ENCODE peak calls at places on chromosomes 5 and 9, in four cellular contexts. Y is IMR-90; Z is dorsolateral prefrontal cortex; J is CD8-positive, alpha-beta T cell. W is an unnamed sample.

GRCh38 chr9:123420560-123421210 is 64.7 kb downstream of the CRB2 start:
- DNase-seq in Z (peak; percentile 26), J (no peak), Y (no peak), W (no peak)

GRCh38 chr9:133658442-133659431 is 22.6 kb downstream of the DBH start:
- DNase-seq in Z (no peak), Y (peak; percentile 19), J (no peak), W (no peak)

GRCh38 chr9:121599872-121600585 is 51.4 kb upstream of the DAB2IP start:
- DNase-seq in J (no peak), Y (no peak), Z (no peak), W (no peak)

GRCh38 chr9:5008206-5008605 is 23.1 kb downstream of the JAK2 start:
- DNase-seq in J (no peak), Y (peak; percentile 24), Z (no peak), W (no peak)

GRCh38 chr9:107282268-107282667 is 811 bp upstream of the RAD23B start:
- DNase-seq in Z (no peak), Y (no peak), J (peak; percentile 17), W (no peak)

GRCh38 chr9:128080218-128080617 is 12.2 kb downstream of the SLC25A25 start:
- DNase-seq in Y (no peak), J (no peak), Z (no peak), W (no peak)

GRCh38 chr9:115694991-115695390 is 458.6 kb upstream of the PAPPA start:
- DNase-seq in Y (peak; percentile 32), J (no peak), Z (no peak), W (no peak)

GRCh38 chr9:104780796-104781395 is 17.0 kb downstream of the NIPSNAP3B start:
- DNase-seq in Z (no peak), Y (peak; percentile 32), J (no peak), W (no peak)

GRCh38 chr5:72507360-72508238 is at the start of gene ZNF366:
- DNase-seq in J (no peak), Z (no peak), Y (peak; percentile 44), W (no peak)

GRCh38 chr5:168165221-168165965 is 126.1 kb upstream of the WWC1 start:
- DNase-seq in Y (no peak), J (no peak), Z (no peak), W (no peak)

GRCh38 chr9:104747565-104748358 is at the start of gene NIPSNAP3A:
- DNase-seq in J (peak; percentile 87), Z (peak; percentile 91), Y (peak; percentile 49), W (peak; percentile 88)

GRCh38 chr9:136617746-136618577 is 44.8 kb upstream of the EGFL7 start:
- DNase-seq in Y (no peak), J (no peak), Z (no peak), W (no peak)

GRCh38 chr5:139873033-139873794 is 77.6 kb downstream of the PSD2 start:
- DNase-seq in Z (no peak), Y (no peak), J (no peak), W (no peak)

GRCh38 chr5:76084496-76085285 is 1.5 kb downstream of the SV2C start:
- DNase-seq in J (no peak), Z (no peak), Y (no peak), W (no peak)

GRCh38 chr5:172321593-172321992 is 38.0 kb upstream of the UBTD2 start:
- DNase-seq in J (no peak), Z (no peak), Y (no peak), W (no peak)

GRCh38 chr5:52799358-52799982 is 11.8 kb downstream of the ITGA1 start:
- DNase-seq in J (no peak), Z (peak; percentile 45), Y (peak; percentile 79), W (no peak)

GRCh38 chr9:109320734-109321448 is at the start of gene EPB41L4B:
- DNase-seq in Y (peak; percentile 69), J (peak; percentile 85), Z (peak; percentile 86), W (no peak)

GRCh38 chr9:128607642-128608350 is 48.9 kb downstream of the DYNC2I2 start:
- DNase-seq in Z (peak; percentile 79), Y (peak; percentile 7), J (no peak), W (no peak)

GRCh38 chr9:8857330-8858249 is 1058.0 kb upstream of the DMAC1 start:
- DNase-seq in Y (no peak), Z (peak; percentile 86), J (no peak), W (peak; percentile 84)

GRCh38 chr9:75065513-75065912 is 22.4 kb downstream of the NMRK1 start:
- DNase-seq in J (no peak), Z (no peak), Y (no peak), W (no peak)

GRCh38 chr5:177303121-177303924 is at the start of the genes PRELID1 and RAB24:
- DNase-seq in Y (peak; percentile 74), J (peak; percentile 92), Z (peak; percentile 96), W (peak; percentile 89)

GRCh38 chr9:123643518-123643917 is 286.4 kb downstream of the DENND1A start:
- DNase-seq in Z (no peak), Y (no peak), J (no peak), W (no peak)

GRCh38 chr5:120446068-120446492 is 18.0 kb upstream of the PRR16 start:
- DNase-seq in Y (peak; percentile 96), Z (no peak), J (no peak), W (no peak)

GRCh38 chr5:154189256-154189818 is 1.2 kb upstream of the GALNT10 start:
- DNase-seq in Z (no peak), J (no peak), Y (no peak), W (no peak)

GRCh38 chr5:113478691-113479090 is 9.6 kb downstream of the MCC start:
- DNase-seq in Y (no peak), J (no peak), Z (no peak), W (no peak)

GRCh38 chr5:14295610-14296009 is 152.5 kb downstream of the TRIO start:
- DNase-seq in J (no peak), Z (no peak), Y (no peak), W (no peak)

GRCh38 chr5:67030289-67031069 is 166.1 kb downstream of the CD180 start:
- DNase-seq in Y (peak; percentile 27), J (no peak), Z (no peak), W (no peak)

GRCh38 chr9:136847065-136847826 is 2.0 kb upstream of the PHPT1 start:
- DNase-seq in J (no peak), Z (no peak), Y (peak; percentile 39), W (peak; percentile 31)

GRCh38 chr9:72477862-72478564 is 43.4 kb upstream of the TMC1 start:
- DNase-seq in Y (peak; percentile 76), J (no peak), Z (no peak), W (no peak)

GRCh38 chr9:114078781-114079156 is 669 bp upstream of the AMBP start:
- DNase-seq in J (no peak), Y (no peak), Z (no peak), W (no peak)

GRCh38 chr5:14580037-14581034 is 1.3 kb upstream of the OTULINL start:
- DNase-seq in J (no peak), Y (no peak), Z (no peak), W (no peak)

GRCh38 chr5:1746371-1747078 is 53.1 kb downstream of the MRPL36 start:
- DNase-seq in J (no peak), Z (no peak), Y (no peak), W (no peak)

GRCh38 chr5:40406426-40407211 is 273.1 kb upstream of the PTGER4 start:
- DNase-seq in J (no peak), Z (no peak), Y (no peak), W (no peak)

GRCh38 chr5:111961867-111962266 is 204.9 kb upstream of the NREP start:
- DNase-seq in Y (no peak), Z (no peak), J (no peak), W (no peak)

GRCh38 chr5:68276740-68277139 is 61.2 kb downstream of the PIK3R1 start:
- DNase-seq in J (no peak), Z (no peak), Y (no peak), W (no peak)

GRCh38 chr5:68273717-68274409 is 58.3 kb downstream of the PIK3R1 start:
- DNase-seq in J (no peak), Z (no peak), Y (no peak), W (no peak)

GRCh38 chr5:68279960-68280359 is 64.4 kb downstream of the PIK3R1 start:
- DNase-seq in J (peak; percentile 48), Y (no peak), Z (no peak), W (peak; percentile 75)

GRCh38 chr5:68274847-68275700 is 59.5 kb downstream of the PIK3R1 start:
- DNase-seq in Z (no peak), Y (no peak), J (no peak), W (no peak)

DNA sequence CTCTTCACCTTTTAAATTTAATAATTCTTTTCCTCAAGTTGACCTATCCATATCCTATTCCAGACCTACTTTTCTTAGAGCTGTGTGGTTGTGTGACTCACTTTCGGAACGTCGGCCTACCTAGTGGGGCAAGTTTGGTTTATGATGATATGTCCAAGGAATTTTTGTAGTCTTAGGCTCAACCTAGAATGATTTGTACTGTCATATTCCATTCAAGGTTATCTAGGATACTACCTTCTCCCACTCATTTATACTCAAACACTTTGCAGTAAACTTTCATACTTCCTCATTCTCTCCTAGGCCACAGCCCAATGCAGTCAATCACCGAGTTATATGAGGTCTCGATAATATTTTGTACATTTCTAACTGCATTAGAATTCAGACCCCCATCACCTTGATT is 61.9 kb downstream of the PIK3R1 start:
- DNase-seq in J (no peak), Z (no peak), Y (peak; percentile 77), W (no peak)
- H3K27ac ChIP-seq in J (no peak overlapping the region), Z (no peak overlapping the region), Y (no peak overlapping the region), W (peak overlapping the region; percentile 47)

GRCh38 chr5:127519527-127519926 is 2.1 kb downstream of the PRRC1 start:
- DNase-seq in Z (no peak), Y (peak; percentile 30), J (no peak), W (no peak)

GRCh38 chr5:127518319-127518621 is 830 bp downstream of the PRRC1 start:
- DNase-seq in J (no peak), Y (peak; percentile 57), Z (no peak), W (no peak)

GRCh38 chr5:127517480-127518318 is at the start of gene PRRC1:
- DNase-seq in Y (peak; percentile 81), Z (peak; percentile 82), J (peak; percentile 77), W (peak; percentile 82)

GRCh38 chr5:127515693-127516440 is 1.6 kb upstream of the PRRC1 start:
- DNase-seq in J (no peak), Y (no peak), Z (no peak), W (no peak)

DNA sequence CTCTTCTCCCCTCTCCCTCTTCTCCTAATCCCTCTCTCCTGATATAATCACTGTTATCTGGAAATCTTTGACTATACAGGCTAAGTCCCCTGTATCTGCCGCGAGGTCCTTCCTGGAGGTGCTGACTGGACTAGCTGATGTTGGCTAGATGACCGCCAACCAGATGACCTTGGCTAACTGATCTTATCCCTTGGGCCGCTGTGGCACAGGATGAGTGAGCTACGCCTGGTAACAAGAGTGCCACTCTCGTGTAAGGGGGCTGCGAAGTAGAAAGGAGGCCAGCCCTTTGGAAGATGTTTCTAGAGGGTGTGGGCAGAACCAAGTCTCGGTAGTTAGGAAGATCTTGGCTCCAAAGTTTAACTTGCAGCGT is 345 bp upstream of the PRRC1 start:
- DNase-seq in Z (no peak), Y (peak; percentile 23), J (no peak), W (no peak)
- H3K27ac ChIP-seq in Z (no peak overlapping the region), Y (peak overlapping the region; percentile 25), J (peak overlapping the region; percentile 10), W (peak overlapping the region; percentile 27)

DNA sequence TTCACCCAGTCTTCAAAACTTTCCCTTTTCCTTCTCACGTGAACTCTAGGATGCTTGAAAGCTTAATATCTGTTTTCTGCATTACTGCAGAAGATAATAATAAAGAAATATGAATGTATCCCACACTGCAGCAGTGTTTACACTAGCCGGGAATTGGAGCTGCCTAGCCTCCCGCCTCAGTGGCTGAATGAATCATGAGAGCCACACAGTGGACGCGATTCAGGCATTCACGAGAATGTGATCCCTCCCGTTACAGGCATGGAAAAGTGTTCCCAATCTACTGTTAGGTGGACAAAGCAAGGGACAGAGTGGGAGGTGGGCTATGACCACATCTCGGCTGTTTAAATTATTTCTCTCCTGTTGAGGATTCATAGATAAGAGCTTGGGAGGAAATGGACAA is 69.4 kb upstream of the CTSL start:
- DNase-seq in Y (peak; percentile 56), Z (no peak), J (no peak), W (no peak)
- H3K27ac ChIP-seq in Y (no peak overlapping the region), Z (no peak overlapping the region), J (no peak overlapping the region), W (no peak overlapping the region)

GRCh38 chr5:181211208-181211607 is 6.2 kb upstream of the TRIM7 start:
- DNase-seq in J (no peak), Z (no peak), Y (no peak), W (no peak)
- H3K27ac ChIP-seq in J (no peak overlapping the region), Z (no peak overlapping the region), Y (no peak overlapping the region), W (no peak overlapping the region)